ENCODE peak calls at places on chromosome 21, in ten cellular contexts. N is stomach; X is T-helper 9 cell; L is stimulated activated CD4-positive, alpha-beta T cell treated with anti-CD3 and anti-CD28 coated beads, TNF-alpha, amount 100 ng/mL, for 1 hour; G is GDM1; E is right atrium auricular region; R is GM20000; Z is AG08396; O is cardiac fibroblast; M is memory B cell. U is an unnamed sample.

GRCh38 chr21:34797926-34798595 is 129.3 kb downstream of the CLIC6 start:
- DNase-seq in G (no peak), L (no peak), O (no peak), E (no peak), N (no peak), X (no peak), Z (no peak), R (no peak), M (no peak), U (no peak)

GRCh38 chr21:41966341-41966833 is 12.6 kb upstream of the C2CD2 start:
- DNase-seq in E (peak), M (no peak), Z (no peak), O (peak), N (no peak), X (no peak), R (no peak), L (no peak), G (no peak), U (no peak)

GRCh38 chr21:46517361-46517760 is 58.7 kb downstream of the DIP2A start:
- DNase-seq in Z (peak), X (no peak), G (no peak), O (no peak), R (no peak), M (no peak), E (no peak), N (peak), L (no peak), U (peak)

GRCh38 chr21:31730687-31731111 is 1.2 kb downstream of the SCAF4 start:
- DNase-seq in E (no peak), X (no peak), G (no peak), R (no peak), L (no peak), Z (no peak), O (peak), M (no peak), N (no peak), U (no peak)

GRCh38 chr21:44085491-44086321 is 21.5 kb upstream of the PWP2 start:
- DNase-seq in L (no peak), R (no peak), O (peak), M (peak), E (no peak), N (peak), G (no peak), X (no peak), Z (no peak), U (peak)

GRCh38 chr21:42568834-42569731 is 55.4 kb downstream of the SLC37A1 start:
- DNase-seq in N (peak), Z (no peak), X (no peak), M (no peak), O (no peak), E (no peak), R (no peak), L (no peak), G (no peak), U (no peak)

GRCh38 chr21:27586986-27587385 is 620.1 kb upstream of the ADAMTS5 start:
- DNase-seq in Z (no peak), R (no peak), G (no peak), X (no peak), L (no peak), M (no peak), E (no peak), N (no peak), O (no peak), U (no peak)

GRCh38 chr21:16195476-16195875 is 465.7 kb downstream of the USP25 start:
- DNase-seq in G (no peak), O (peak), M (no peak), E (no peak), N (no peak), L (no peak), Z (no peak), R (no peak), X (no peak), U (no peak)

GRCh38 chr21:35933466-35933865 is 126.9 kb downstream of the SETD4 start:
- DNase-seq in M (no peak), L (no peak), Z (peak), R (no peak), X (no peak), G (peak), N (no peak), O (peak), E (peak), U (peak)

GRCh38 chr21:44872568-44873355 is 728 bp downstream of the PTTG1IP start:
- DNase-seq in O (peak), X (no peak), E (no peak), R (peak), G (no peak), Z (peak), N (peak), M (no peak), L (no peak), U (no peak)

GRCh38 chr21:42495765-42496119 is 282 bp downstream of the RSPH1 start:
- DNase-seq in R (no peak), M (no peak), Z (no peak), N (no peak), E (no peak), X (no peak), O (no peak), L (no peak), G (no peak), U (peak)

GRCh38 chr21:43334214-43334958 is 92.5 kb downstream of the SIK1 start:
- DNase-seq in L (no peak), X (no peak), G (no peak), R (no peak), N (no peak), O (no peak), Z (no peak), M (no peak), E (no peak), U (no peak)

GRCh38 chr21:36125513-36126121 is 9.3 kb upstream of the CBR3 start:
- DNase-seq in R (peak), Z (peak), L (no peak), N (peak), M (peak), O (peak), X (peak), E (peak), G (no peak), U (no peak)

GRCh38 chr21:44960141-44961092 is 20.6 kb downstream of the SLX9 start:
- DNase-seq in G (no peak), R (no peak), N (no peak), L (no peak), X (no peak), Z (no peak), M (no peak), E (no peak), O (no peak), U (no peak)

GRCh38 chr21:19468981-19469715 is 1065.6 kb upstream of the TMPRSS15 start:
- DNase-seq in E (no peak), R (no peak), N (no peak), X (no peak), M (no peak), L (no peak), Z (no peak), G (no peak), O (no peak), U (no peak)

GRCh38 chr21:25870084-25870483 is 135.3 kb downstream of the GABPA start:
- DNase-seq in G (no peak), X (no peak), L (no peak), E (no peak), O (no peak), R (no peak), M (no peak), N (no peak), Z (no peak), U (peak)

U was measured in head of caudate nucleus.